ENCODE peak calls at places on chromosomes 12 and 14, in eight cellular contexts. D is RWPE1, W is GM13977, R is dorsolateral prefrontal cortex, B is choroid plexus epithelial cell, E is PC-3, S is cardiac muscle cell, T is HCT116. V is an unnamed sample.

GRCh38 chr12:89370850-89371249 is 18.5 kb upstream of the DUSP6 start:
- DNase-seq in D (peak), W (no peak), R (peak), B (peak), E (peak), S (no peak), T (peak), V (no peak)

GRCh38 chr12:93865751-93866150 is 188.6 kb downstream of the CRADD start:
- DNase-seq in D (no peak), W (no peak), R (no peak), B (no peak), E (no peak), S (no peak), T (no peak), V (no peak)

GRCh38 chr12:4960030-4960429 is 50.3 kb downstream of the KCNA1 start:
- DNase-seq in D (no peak), W (no peak), R (peak), B (no peak), E (no peak), S (no peak), T (no peak), V (no peak)

GRCh38 chr12:31118831-31119530 is 45.3 kb downstream of the DDX11 start:
- DNase-seq in D (peak), W (peak), R (no peak), B (peak), E (no peak), S (peak), T (peak), V (peak)

GRCh38 chr12:84038241-84038640 is 874.4 kb downstream of the SLC6A15 start:
- DNase-seq in D (no peak), W (no peak), R (no peak), B (no peak), E (no peak), S (no peak), T (no peak), V (no peak)

GRCh38 chr12:93645702-93646101 is 31.5 kb upstream of the CRADD start:
- DNase-seq in D (peak), W (no peak), R (no peak), B (peak), E (peak), S (no peak), T (no peak), V (no peak)

GRCh38 chr12:131330106-131330820 is 376.6 kb downstream of the ADGRD1 start:
- DNase-seq in D (no peak), W (no peak), R (no peak), B (no peak), E (no peak), S (no peak), T (no peak), V (no peak)

GRCh38 chr14:67533754-67534085 is 630 bp downstream of the PLEKHH1 start:
- DNase-seq in D (no peak), W (no peak), R (no peak), B (no peak), E (peak), S (peak), T (no peak), V (no peak)

GRCh38 chr12:123237646-123238329 is 4.6 kb downstream of the MTRFR start:
- DNase-seq in D (peak), W (peak), R (peak), B (peak), E (peak), S (peak), T (peak), V (peak)

GRCh38 chr12:53048780-53049401 is 974 bp upstream of the TNS2 start:
- DNase-seq in D (no peak), W (no peak), R (peak), B (peak), E (no peak), S (peak), T (no peak), V (no peak)

GRCh38 chr12:31215521-31216232 is 110.3 kb downstream of the SINHCAF start:
- DNase-seq in D (peak), W (no peak), R (no peak), B (no peak), E (no peak), S (no peak), T (no peak), V (peak)

GRCh38 chr12:51421266-51421884 is 3.3 kb upstream of the SLC4A8 start:
- DNase-seq in D (peak), W (peak), R (peak), B (peak), E (peak), S (peak), T (peak), V (peak)

GRCh38 chr14:72792051-72792788 is 101.7 kb downstream of the DPF3 start:
- DNase-seq in D (no peak), W (no peak), R (peak), B (peak), E (no peak), S (peak), T (no peak), V (no peak)

GRCh38 chr12:24898606-24899005 is 50.3 kb downstream of the BCAT1 start:
- DNase-seq in D (no peak), W (no peak), R (no peak), B (peak), E (no peak), S (no peak), T (no peak), V (no peak)

DNA sequence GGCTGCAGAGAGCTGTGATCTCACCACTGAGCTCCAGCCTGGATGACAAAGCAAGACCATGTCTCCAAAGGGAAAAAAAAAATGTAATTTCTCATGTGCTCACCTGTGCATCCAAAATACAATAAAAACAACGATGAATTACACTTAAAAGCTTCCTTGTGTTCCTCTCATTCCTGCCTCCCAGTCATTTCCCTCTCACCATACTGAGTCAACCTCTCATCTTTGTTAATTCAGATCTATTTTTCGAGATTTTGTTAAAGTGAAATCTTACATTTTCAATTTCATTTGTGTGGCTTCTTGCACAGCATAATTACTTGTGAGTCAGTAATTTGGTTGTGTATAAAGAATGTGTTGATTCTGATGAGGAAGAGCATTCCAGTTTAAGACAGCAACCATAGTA is 1203.2 kb downstream of the TMEM121 start:
- DNase-seq in D (no peak), W (no peak), R (no peak), B (no peak), E (no peak), S (no peak), T (no peak), V (no peak)
- TF ChIP-seq CTCF in D (no peak), W (no peak), R (no peak), B (no peak), E (no peak), S (no peak), T (no peak), V (no peak)

GRCh38 chr14:101557811-101558738 is 3.2 kb upstream of the DIO3 start:
- DNase-seq in D (no peak), W (no peak), R (no peak), B (no peak), E (peak), S (no peak), T (no peak), V (no peak)
- TF ChIP-seq CTCF in D (no peak), W (no peak), R (no peak), B (peak), E (peak), S (peak), T (peak), V (no peak)

DNA sequence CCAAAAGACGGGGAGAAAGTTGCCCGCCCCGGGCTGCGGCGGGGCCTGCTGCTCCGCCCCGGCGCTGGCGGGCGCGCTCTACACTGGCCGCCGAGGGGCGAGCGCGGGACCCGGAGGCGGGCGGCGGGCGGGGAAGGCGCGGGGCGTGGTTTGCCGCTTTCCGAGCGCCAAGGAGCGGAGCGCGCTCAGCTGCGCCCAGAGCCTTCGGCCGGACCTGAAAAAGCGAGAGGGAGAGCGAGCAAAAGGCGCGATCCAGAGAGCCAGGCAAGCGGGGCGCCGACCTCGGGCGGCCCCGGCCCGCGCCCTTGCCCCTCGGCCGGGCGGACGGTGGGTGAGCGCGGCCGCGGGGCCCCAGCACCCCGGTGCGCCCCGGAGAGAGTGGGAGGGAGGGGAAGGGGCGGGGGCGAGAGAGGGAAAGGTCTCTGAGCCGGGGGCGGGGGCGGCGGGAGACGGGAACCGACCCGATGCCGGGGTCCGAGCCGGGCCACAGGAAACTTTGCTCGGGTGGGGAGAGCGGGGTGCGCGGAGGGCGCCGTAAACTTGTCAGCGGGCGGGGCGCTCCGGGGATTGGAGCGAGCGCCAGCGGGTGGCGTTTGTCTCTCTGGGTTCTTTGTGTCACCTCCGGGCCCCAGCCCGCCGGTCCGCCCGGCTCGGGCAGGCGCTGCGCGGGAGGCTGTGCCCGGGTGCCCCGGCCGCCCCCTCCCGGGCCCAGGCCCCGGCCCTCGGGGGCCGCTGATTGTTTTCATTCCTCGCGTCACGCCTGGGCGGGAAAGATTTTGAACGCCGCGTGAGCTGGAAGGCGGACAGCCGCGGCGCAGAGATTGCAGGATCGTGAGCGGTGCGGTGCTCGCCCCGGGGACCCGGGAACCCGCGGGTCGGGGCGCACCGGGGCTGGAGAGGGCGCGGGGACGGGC is at the start of gene SYNE2:
- DNase-seq in D (peak), W (peak), R (no peak), B (peak), E (peak), S (peak), T (no peak), V (peak)
- TF ChIP-seq CTCF in D (peak), W (peak), R (no peak), B (no peak), E (no peak), S (no peak), T (no peak), V (peak)

GRCh38 chr14:29016050-29016900 is 249.7 kb downstream of the FOXG1 start:
- DNase-seq in D (peak), W (peak), R (no peak), B (peak), E (peak), S (peak), T (no peak), V (no peak)
- TF ChIP-seq CTCF in D (peak), W (peak), R (peak), B (peak), E (peak), S (peak), T (peak), V (peak)

DNA sequence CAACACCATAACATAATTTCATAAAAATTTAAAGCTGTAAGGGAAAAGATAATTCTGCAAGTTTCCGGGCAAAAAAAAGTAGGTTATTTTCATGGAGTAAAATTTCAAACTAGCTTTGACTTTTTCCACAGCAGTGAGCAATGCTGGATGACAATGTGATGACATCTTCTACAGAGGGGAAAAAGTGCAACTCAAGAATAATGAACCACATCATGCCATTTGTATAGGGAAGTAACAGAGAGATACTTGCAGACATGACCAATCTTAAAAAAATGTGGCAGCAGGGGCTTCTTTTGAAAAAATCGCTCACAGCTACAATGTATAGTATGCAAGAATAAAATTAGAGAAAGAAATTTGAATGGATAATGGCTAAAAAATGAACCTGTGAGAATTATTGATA is 115.4 kb downstream of the DHRS2 start:
- DNase-seq in D (no peak), W (no peak), R (no peak), B (no peak), E (no peak), S (no peak), T (no peak), V (no peak)
- TF ChIP-seq CTCF in D (no peak), W (no peak), R (no peak), B (no peak), E (no peak), S (no peak), T (no peak), V (no peak)

GRCh38 chr14:32189806-32190205 is 12.0 kb upstream of the RNU6-7 start:
- DNase-seq in D (no peak), W (no peak), R (no peak), B (no peak), E (no peak), S (no peak), T (no peak), V (no peak)

GRCh38 chr14:32190713-32191112 is 11.1 kb upstream of the RNU6-7 start:
- DNase-seq in D (no peak), W (no peak), R (no peak), B (no peak), E (no peak), S (no peak), T (no peak), V (no peak)

GRCh38 chr14:32193532-32193931 is 8.3 kb upstream of the RNU6-7 start:
- DNase-seq in D (no peak), W (no peak), R (no peak), B (no peak), E (no peak), S (no peak), T (no peak), V (no peak)

GRCh38 chr14:32197919-32198318 is 3.9 kb upstream of the RNU6-7 start:
- DNase-seq in D (no peak), W (no peak), R (no peak), B (no peak), E (peak), S (no peak), T (no peak), V (no peak)

GRCh38 chr14:32192712-32193373 is 9.0 kb upstream of the RNU6-7 start:
- DNase-seq in D (no peak), W (no peak), R (no peak), B (no peak), E (no peak), S (no peak), T (no peak), V (no peak)
- TF ChIP-seq CTCF in D (no peak), W (no peak), R (no peak), B (no peak), E (no peak), S (no peak), T (peak), V (no peak)